ENCODE peak calls at places on chromosomes 13 and 19, in five cellular contexts. One of them, this sample, is unnamed.

GRCh38 chr13:98285852-98286594 is 109.0 kb upstream of the RNF113B start:
- DNase-seq in H1: no peak
- DNase-seq in K562: no peak
- DNase-seq in HepG2: no peak
- DNase-seq in HCT116: no peak
- DNase-seq in this sample: no peak

GRCh38 chr19:3783660-3784584 is 2.3 kb downstream of the MATK start:
- DNase-seq in H1: no peak
- DNase-seq in K562: peak
- DNase-seq in HepG2: peak
- DNase-seq in HCT116: no peak
- DNase-seq in this sample: peak

GRCh38 chr13:57665471-57665870 is 33.9 kb downstream of the PCDH17 start:
- DNase-seq in H1: no peak
- DNase-seq in K562: no peak
- DNase-seq in HepG2: no peak
- DNase-seq in HCT116: no peak
- DNase-seq in this sample: no peak

GRCh38 chr13:86020350-86021002 is 221.3 kb upstream of the SLITRK6 start:
- DNase-seq in H1: no peak
- DNase-seq in K562: no peak
- DNase-seq in HepG2: no peak
- DNase-seq in HCT116: no peak
- DNase-seq in this sample: no peak

GRCh38 chr19:36638862-36639510 is 27.7 kb downstream of the ZNF461 start:
- DNase-seq in H1: no peak
- DNase-seq in K562: no peak
- DNase-seq in HepG2: no peak
- DNase-seq in HCT116: no peak
- DNase-seq in this sample: no peak

GRCh38 chr19:13995017-13995728 is 10.9 kb downstream of the RFX1 start:
- DNase-seq in H1: no peak
- DNase-seq in K562: no peak
- DNase-seq in HepG2: no peak
- DNase-seq in HCT116: no peak
- DNase-seq in this sample: no peak

GRCh38 chr13:45456196-45456972 is 8.4 kb upstream of the COG3 start:
- DNase-seq in H1: no peak
- DNase-seq in K562: no peak
- DNase-seq in HepG2: no peak
- DNase-seq in HCT116: no peak
- DNase-seq in this sample: no peak

GRCh38 chr13:100131863-100132574 is 43.1 kb downstream of the PCCA start:
- DNase-seq in H1: no peak
- DNase-seq in K562: peak
- DNase-seq in HepG2: peak
- DNase-seq in HCT116: peak
- DNase-seq in this sample: no peak

GRCh38 chr13:20435616-20436368 is 89.9 kb downstream of the CRYL1 start:
- DNase-seq in H1: no peak
- DNase-seq in K562: no peak
- DNase-seq in HepG2: no peak
- DNase-seq in HCT116: no peak
- DNase-seq in this sample: no peak

GRCh38 chr13:101567841-101568240 is 115.4 kb downstream of the ITGBL1 start:
- DNase-seq in H1: no peak
- DNase-seq in K562: no peak
- DNase-seq in HepG2: no peak
- DNase-seq in HCT116: no peak
- DNase-seq in this sample: no peak

GRCh38 chr19:35213678-35214632 is 14.6 kb downstream of the FAM187B start:
- DNase-seq in H1: no peak
- DNase-seq in K562: peak
- DNase-seq in HepG2: no peak
- DNase-seq in HCT116: peak
- DNase-seq in this sample: no peak

GRCh38 chr13:113863511-113864302 is at the start of gene GAS6:
- DNase-seq in H1: no peak
- DNase-seq in K562: peak
- DNase-seq in HepG2: no peak
- DNase-seq in HCT116: no peak
- DNase-seq in this sample: no peak

GRCh38 chr19:55310498-55310897 is 14.6 kb downstream of the TMEM150B start:
- DNase-seq in H1: no peak
- DNase-seq in K562: no peak
- DNase-seq in HepG2: no peak
- DNase-seq in HCT116: no peak
- DNase-seq in this sample: no peak

GRCh38 chr19:50315773-50316448 is 13.3 kb downstream of the KCNC3 start:
- DNase-seq in H1: no peak
- DNase-seq in K562: peak
- DNase-seq in HepG2: no peak
- DNase-seq in HCT116: no peak
- DNase-seq in this sample: no peak

GRCh38 chr19:45333609-45334303 is 6.8 kb upstream of the KLC3 start:
- DNase-seq in H1: no peak
- DNase-seq in K562: no peak
- DNase-seq in HepG2: no peak
- DNase-seq in HCT116: no peak
- DNase-seq in this sample: no peak

GRCh38 chr19:19257137-19257536 is 16.0 kb downstream of the TM6SF2 start:
- DNase-seq in H1: no peak
- DNase-seq in K562: no peak
- DNase-seq in HepG2: no peak
- DNase-seq in HCT116: no peak
- DNase-seq in this sample: no peak

GRCh38 chr13:53064721-53065120 is 36.1 kb downstream of the OLFM4 start:
- DNase-seq in H1: no peak
- DNase-seq in K562: no peak
- DNase-seq in HepG2: no peak
- DNase-seq in HCT116: no peak
- DNase-seq in this sample: no peak

GRCh38 chr13:103694033-103694432 is 627.8 kb upstream of the SLC10A2 start:
- DNase-seq in H1: peak
- DNase-seq in K562: no peak
- DNase-seq in HepG2: no peak
- DNase-seq in HCT116: no peak
- DNase-seq in this sample: peak

GRCh38 chr19:58330458-58330857 is 3.7 kb downstream of the ZSCAN22 start:
- DNase-seq in H1: no peak
- DNase-seq in K562: peak
- DNase-seq in HepG2: no peak
- DNase-seq in HCT116: no peak
- DNase-seq in this sample: no peak

GRCh38 chr19:13181747-13182388 is 31.7 kb downstream of the IER2 start:
- DNase-seq in H1: no peak
- DNase-seq in K562: no peak
- DNase-seq in HepG2: no peak
- DNase-seq in HCT116: no peak
- DNase-seq in this sample: no peak

GRCh38 chr13:48624858-48625257 is 28.9 kb upstream of the CYSLTR2 start:
- DNase-seq in H1: no peak
- DNase-seq in K562: no peak
- DNase-seq in HepG2: no peak
- DNase-seq in HCT116: no peak
- DNase-seq in this sample: no peak

GRCh38 chr19:22545751-22546150 is 88.4 kb upstream of the ZNF492 start:
- DNase-seq in H1: no peak
- DNase-seq in K562: peak
- DNase-seq in HepG2: peak
- DNase-seq in HCT116: peak
- DNase-seq in this sample: peak

GRCh38 chr13:103371271-103371670 is 305.1 kb upstream of the SLC10A2 start:
- DNase-seq in H1: no peak
- DNase-seq in K562: no peak
- DNase-seq in HepG2: no peak
- DNase-seq in HCT116: no peak
- DNase-seq in this sample: no peak

GRCh38 chr19:31548941-31549340 is 199.7 kb upstream of the TSHZ3 start:
- DNase-seq in H1: no peak
- DNase-seq in K562: no peak
- DNase-seq in HepG2: no peak
- DNase-seq in HCT116: no peak
- DNase-seq in this sample: no peak

GRCh38 chr19:42394751-42395150 is 4.7 kb upstream of the CNFN start:
- DNase-seq in H1: no peak
- DNase-seq in K562: no peak
- DNase-seq in HepG2: no peak
- DNase-seq in HCT116: no peak
- DNase-seq in this sample: no peak

GRCh38 chr19:35767288-35768081 is 7.9 kb upstream of the ARHGAP33 start:
- DNase-seq in H1: no peak
- DNase-seq in K562: no peak
- DNase-seq in HepG2: peak
- DNase-seq in HCT116: no peak
- DNase-seq in this sample: no peak

GRCh38 chr13:30078059-30078458 is 227.6 kb upstream of the UBL3 start:
- DNase-seq in H1: no peak
- DNase-seq in K562: no peak
- DNase-seq in HepG2: no peak
- DNase-seq in HCT116: no peak
- DNase-seq in this sample: no peak

GRCh38 chr19:52722062-52723005 is 12.5 kb downstream of the ZNF611 start:
- DNase-seq in H1: no peak
- DNase-seq in K562: no peak
- DNase-seq in HepG2: no peak
- DNase-seq in HCT116: no peak
- DNase-seq in this sample: no peak

GRCh38 chr19:7505682-7506384 is 10.1 kb upstream of the ZNF358 start:
- DNase-seq in H1: no peak
- DNase-seq in K562: peak
- DNase-seq in HepG2: no peak
- DNase-seq in HCT116: no peak
- DNase-seq in this sample: no peak
- TF ChIP-seq YY1 in H1: no peak
- TF ChIP-seq YY1 in K562: no peak
- TF ChIP-seq YY1 in HepG2: no peak
- TF ChIP-seq YY1 in HCT116: no peak
- TF ChIP-seq YY1 in this sample: no peak

GRCh38 chr19:17172624-17173345 is 42.4 kb upstream of the USE1 start:
- DNase-seq in H1: no peak
- DNase-seq in K562: no peak
- DNase-seq in HepG2: no peak
- DNase-seq in HCT116: no peak
- DNase-seq in this sample: no peak
- TF ChIP-seq YY1 in H1: no peak
- TF ChIP-seq YY1 in K562: no peak
- TF ChIP-seq YY1 in HepG2: no peak
- TF ChIP-seq YY1 in HCT116: no peak
- TF ChIP-seq YY1 in this sample: no peak

DNA sequence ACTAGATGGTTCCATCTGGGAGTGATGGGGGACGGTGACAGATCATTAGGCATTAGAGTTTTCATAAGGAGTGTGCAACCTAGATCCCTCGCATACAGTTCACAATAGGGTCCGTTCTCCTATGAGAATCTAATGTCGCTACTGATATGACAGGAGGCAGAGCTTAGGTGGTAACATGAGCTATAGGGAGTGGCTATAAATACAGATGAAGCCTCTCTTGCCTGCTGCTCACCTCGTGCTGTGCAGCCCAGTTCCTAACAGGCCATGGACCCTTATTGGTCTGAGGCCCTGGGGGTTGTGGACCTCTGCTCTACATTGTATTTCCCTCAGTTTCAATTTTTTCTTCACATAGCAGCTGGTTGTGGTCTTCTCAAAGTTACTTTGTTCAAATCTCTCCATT is 56.5 kb downstream of the CDK8 start:
- DNase-seq in H1: no peak
- DNase-seq in K562: no peak
- DNase-seq in HepG2: no peak
- DNase-seq in HCT116: no peak
- DNase-seq in this sample: no peak
- TF ChIP-seq YY1 in H1: no peak
- TF ChIP-seq YY1 in K562: no peak
- TF ChIP-seq YY1 in HepG2: no peak
- TF ChIP-seq YY1 in HCT116: no peak
- TF ChIP-seq YY1 in this sample: no peak

GRCh38 chr13:80923907-80924306 is 583.0 kb upstream of the SPRY2 start:
- DNase-seq in H1: no peak
- DNase-seq in K562: no peak
- DNase-seq in HepG2: no peak
- DNase-seq in HCT116: no peak
- DNase-seq in this sample: no peak
- TF ChIP-seq YY1 in H1: no peak
- TF ChIP-seq YY1 in K562: no peak
- TF ChIP-seq YY1 in HepG2: no peak
- TF ChIP-seq YY1 in HCT116: no peak
- TF ChIP-seq YY1 in this sample: no peak

This sample was measured in NT2/D1.